ENCODE peak calls at places on chromosomes 16 and 17, in seven cellular contexts. N, A, I, Y, C, E and D are unnamed samples.
A peak's percentile ranks its signal among the peaks of the same experiment; 100 is the strongest.

GRCh38 chr17:21005367-21005766 is 37.4 kb downstream of the USP22 start:
- DNase-seq in N (no peak), A (no peak), I (no peak), Y (no peak), C (no peak), E (no peak), D (no peak)

GRCh38 chr17:80527016-80527645 is 17.5 kb upstream of the RPTOR start:
- DNase-seq in N (no peak), A (peak; percentile 66), I (no peak), Y (no peak), C (no peak), E (no peak), D (no peak)

GRCh38 chr17:27491713-27492190 is 35.5 kb downstream of the KSR1 start:
- DNase-seq in N (no peak), A (no peak), I (no peak), Y (peak; percentile 80), C (no peak), E (no peak), D (no peak)

GRCh38 chr16:68764866-68765265 is 27.8 kb downstream of the CDH1 start:
- DNase-seq in N (no peak), A (no peak), I (no peak), Y (no peak), C (no peak), E (no peak), D (no peak)

GRCh38 chr16:64983983-64984382 is 137.9 kb downstream of the CDH11 start:
- DNase-seq in N (no peak), A (peak; percentile 55), I (peak; percentile 61), Y (peak; percentile 70), C (no peak), E (peak; percentile 5), D (peak; percentile 86)

GRCh38 chr17:5050281-5050680 is 15.1 kb upstream of the SLC52A1 start:
- DNase-seq in N (no peak), A (peak; percentile 41), I (no peak), Y (no peak), C (no peak), E (no peak), D (no peak)

GRCh38 chr16:50247123-50247905 is 19.0 kb upstream of the ADCY7 start:
- DNase-seq in N (no peak), A (no peak), I (no peak), Y (no peak), C (no peak), E (no peak), D (no peak)

GRCh38 chr17:5035356-5035755 is at the start of gene SLC52A1:
- DNase-seq in N (no peak), A (no peak), I (no peak), Y (peak; percentile 6), C (no peak), E (no peak), D (no peak)

GRCh38 chr17:7384489-7385081 is 3.7 kb downstream of the TNK1 start:
- DNase-seq in N (no peak), A (no peak), I (no peak), Y (no peak), C (no peak), E (no peak), D (no peak)

GRCh38 chr17:40315678-40316570 is 6.9 kb downstream of the RARA start:
- DNase-seq in N (no peak), A (peak; percentile 2), I (no peak), Y (no peak), C (no peak), E (peak; percentile 55), D (no peak)